ENCODE peak calls at places on chromosome 15, in seven cellular contexts. Q, M, F, L, C, S and Z are unnamed samples.

GRCh38 chr15:75666823-75667501 is 19.2 kb downstream of the SNX33 start:
- DNase-seq in S (peak; percentile 99), F (peak; percentile 99), Q (peak; percentile 99), C (no peak), M (peak; percentile 89), L (no peak), Z (no peak)

GRCh38 chr15:94186770-94187331 is 44.5 kb upstream of the MCTP2 start:
- DNase-seq in Q (no peak), C (no peak), F (no peak), S (no peak), M (no peak), L (no peak), Z (no peak)

GRCh38 chr15:50180578-50180977 is 1.4 kb upstream of the SLC27A2 start:
- DNase-seq in M (no peak), L (no peak), Q (no peak), S (no peak), C (no peak), F (no peak), Z (no peak)

GRCh38 chr15:58331903-58332675 is 99.7 kb upstream of the LIPC start:
- DNase-seq in F (peak; percentile 99), Q (peak; percentile 99), S (peak; percentile 100), L (peak; percentile 54), M (peak; percentile 96), C (peak; percentile 38), Z (peak; percentile 97)

GRCh38 chr15:65512807-65513416 is 4.6 kb downstream of the DPP8 start:
- DNase-seq in L (no peak), S (peak; percentile 25), F (peak; percentile 5), M (no peak), C (no peak), Q (peak; percentile 88), Z (no peak)

GRCh38 chr15:38864827-38865604 is 300.4 kb upstream of the RASGRP1 start:
- DNase-seq in S (peak; percentile 98), C (no peak), M (no peak), F (peak; percentile 81), L (no peak), Q (peak; percentile 94), Z (no peak)

GRCh38 chr15:98076021-98076816 is 115.7 kb downstream of the ARRDC4 start:
- DNase-seq in C (no peak), S (peak; percentile 54), L (no peak), F (no peak), M (no peak), Q (no peak), Z (peak; percentile 42)

GRCh38 chr15:91329914-91330313 is 229.9 kb downstream of the SV2B start:
- DNase-seq in Q (no peak), C (no peak), S (no peak), L (no peak), M (no peak), F (no peak), Z (peak; percentile 29)

GRCh38 chr15:29792426-29793159 is 29.7 kb downstream of the TJP1 start:
- DNase-seq in F (peak; percentile 59), C (no peak), M (no peak), S (peak; percentile 39), L (no peak), Q (peak; percentile 63), Z (no peak)

GRCh38 chr15:38263996-38264395 is 11.4 kb downstream of the SPRED1 start:
- DNase-seq in L (no peak), C (no peak), F (peak; percentile 76), S (peak; percentile 61), Q (no peak), M (no peak), Z (no peak)

GRCh38 chr15:74626752-74627692 is 11.4 kb downstream of the CLK3 start:
- DNase-seq in S (no peak), F (no peak), M (no peak), C (no peak), L (no peak), Q (no peak), Z (no peak)

GRCh38 chr15:60853077-60853476 is 374.1 kb upstream of the ICE2 start:
- DNase-seq in Q (no peak), F (no peak), C (no peak), S (no peak), M (no peak), L (no peak), Z (no peak)

GRCh38 chr15:29538110-29538509 is 268.5 kb upstream of the NSMCE3 start:
- DNase-seq in Q (no peak), C (no peak), M (no peak), L (no peak), S (no peak), F (no peak), Z (no peak)

GRCh38 chr15:50183112-50183794 is 1.3 kb downstream of the SLC27A2 start:
- DNase-seq in F (no peak), S (no peak), C (no peak), M (no peak), Q (no peak), L (peak; percentile 52), Z (no peak)

GRCh38 chr15:67850995-67851535 is 11.2 kb upstream of the RNU6-1 start:
- DNase-seq in S (peak; percentile 47), F (peak; percentile 40), L (no peak), M (no peak), C (no peak), Q (no peak), Z (peak; percentile 68)

GRCh38 chr15:29139540-29140459 is 129.8 kb downstream of the NSMCE3 start:
- DNase-seq in S (peak; percentile 63), Q (peak; percentile 55), L (peak; percentile 81), M (no peak), F (peak; percentile 74), C (peak; percentile 85), Z (peak; percentile 8)

GRCh38 chr15:36912311-36912712 is 188.0 kb downstream of the MEIS2 start:
- DNase-seq in M (no peak), C (no peak), L (no peak), F (peak; percentile 35), S (peak; percentile 53), Q (no peak), Z (no peak)

GRCh38 chr15:81160312-81161214 is 26.5 kb downstream of the CFAP161 start:
- DNase-seq in C (no peak), S (peak; percentile 95), M (no peak), Q (peak; percentile 76), L (no peak), F (peak; percentile 98), Z (no peak)

GRCh38 chr15:39684215-39684614 is 98.4 kb downstream of the FSIP1 start:
- DNase-seq in Q (no peak), L (no peak), M (no peak), F (peak; percentile 18), C (no peak), S (no peak), Z (no peak)

GRCh38 chr15:46365612-46366011 is 730.8 kb downstream of the SQOR start:
- DNase-seq in Q (peak; percentile 22), F (peak; percentile 84), S (no peak), L (no peak), M (no peak), C (no peak), Z (no peak)

GRCh38 chr15:95277266-95277665 is 1045.9 kb downstream of the MCTP2 start:
- DNase-seq in M (no peak), C (no peak), S (peak; percentile 83), F (peak; percentile 85), Q (peak; percentile 90), L (no peak), Z (no peak)

DNA sequence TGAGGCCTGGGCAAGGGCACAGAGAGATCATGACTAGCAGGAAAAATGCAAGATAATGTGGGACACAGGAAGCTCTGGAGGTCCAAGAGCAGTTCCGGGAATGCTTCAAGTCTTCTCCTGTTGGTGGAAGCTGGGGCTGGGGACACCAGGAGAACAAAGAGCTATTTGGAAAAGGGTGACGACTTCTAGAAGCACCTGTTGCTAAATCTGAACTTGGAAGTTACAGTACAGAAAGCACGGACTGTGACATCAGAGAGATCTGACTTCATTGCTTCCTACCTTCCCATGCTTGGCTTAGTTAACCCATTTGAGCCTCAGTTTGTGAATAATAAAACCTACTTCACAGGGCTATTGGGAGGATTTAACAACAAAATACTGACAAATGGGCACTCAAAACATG is 52.7 kb upstream of the NEO1 start:
- DNase-seq in C (no peak), S (no peak), M (no peak), F (no peak), L (no peak), Q (no peak), Z (no peak)
- TF ChIP-seq CTCF in C (no peak), S (no peak), M (no peak), F (no peak), L (no peak), Q (no peak), Z (no peak)

GRCh38 chr15:41557673-41558399 is 1.2 kb upstream of the TYRO3 start:
- DNase-seq in M (no peak), S (peak; percentile 85), C (peak; percentile 90), Q (peak; percentile 79), F (peak; percentile 87), L (peak; percentile 75), Z (peak; percentile 58)

GRCh38 chr15:41559489-41560177 is 621 bp downstream of the TYRO3 start:
- DNase-seq in M (no peak), L (no peak), Q (peak; percentile 5), F (peak; percentile 38), S (no peak), C (peak; percentile 68), Z (no peak)

GRCh38 chr15:41559239-41559488 is 152 bp downstream of the TYRO3 start:
- DNase-seq in Q (no peak), F (no peak), M (no peak), S (no peak), C (no peak), L (no peak), Z (no peak)

GRCh38 chr15:41556657-41557056 is 2.4 kb upstream of the TYRO3 start:
- DNase-seq in L (no peak), M (no peak), Q (no peak), S (no peak), C (no peak), F (no peak), Z (peak; percentile 45)

GRCh38 chr15:41558400-41559238 is at the start of gene TYRO3:
- DNase-seq in M (no peak), F (peak; percentile 83), Q (peak; percentile 25), C (peak; percentile 86), L (peak; percentile 82), S (peak; percentile 51), Z (no peak)
- TF ChIP-seq CTCF in M (no peak), F (no peak), Q (no peak), C (no peak), L (peak; percentile 30), S (no peak), Z (no peak)

GRCh38 chr15:77532846-77533245 is 99.9 kb downstream of the LINGO1 start:
- DNase-seq in S (no peak), F (no peak), Q (no peak), C (no peak), L (no peak), M (no peak), Z (no peak)
- TF ChIP-seq CTCF in S (no peak), F (no peak), Q (no peak), C (no peak), L (no peak), M (no peak), Z (no peak)

GRCh38 chr15:99128411-99128810 is 23.5 kb downstream of the SYNM start:
- DNase-seq in M (no peak), L (no peak), Q (no peak), F (no peak), S (no peak), C (no peak), Z (no peak)

GRCh38 chr15:99127773-99128172 is 22.9 kb downstream of the SYNM start:
- DNase-seq in F (no peak), M (no peak), L (no peak), S (no peak), C (no peak), Q (no peak), Z (no peak)

GRCh38 chr15:99126195-99126594 is 21.3 kb downstream of the SYNM start:
- DNase-seq in C (no peak), M (no peak), F (no peak), Q (no peak), L (no peak), S (no peak), Z (no peak)

GRCh38 chr15:99125061-99125990 is 20.4 kb downstream of the SYNM start:
- DNase-seq in S (no peak), M (no peak), F (no peak), L (no peak), C (no peak), Q (peak; percentile 21), Z (no peak)

GRCh38 chr15:99126930-99127329 is 22.1 kb downstream of the SYNM start:
- DNase-seq in S (no peak), M (no peak), L (no peak), F (no peak), Q (no peak), C (no peak), Z (no peak)
- TF ChIP-seq CTCF in S (no peak), M (no peak), L (no peak), F (no peak), Q (no peak), C (no peak), Z (no peak)